ENCODE peak calls at places on chromosomes 11 and 22, in seven cellular contexts. E, W, J, Y, D, G and A are unnamed samples.

GRCh38 chr11:326842-327580 is 6.4 kb upstream of the IFITM3 start:
- DNase-seq in G (peak; percentile 93), Y (peak; percentile 97), E (peak; percentile 92), D (peak; percentile 14), J (no peak), W (peak; percentile 80), A (no peak)

GRCh38 chr11:42473116-42473515 is 838.7 kb upstream of the API5 start:
- DNase-seq in J (no peak), W (no peak), E (no peak), Y (no peak), D (peak; percentile 1), G (no peak), A (no peak)

GRCh38 chr11:16770016-16770415 is 31.6 kb downstream of the C11orf58 start:
- DNase-seq in E (no peak), D (peak; percentile 3), J (no peak), G (no peak), W (no peak), Y (peak; percentile 79), A (no peak)

GRCh38 chr11:24731554-24731953 is 234.7 kb downstream of the LUZP2 start:
- DNase-seq in E (no peak), D (no peak), J (no peak), G (no peak), Y (no peak), W (no peak), A (no peak)

GRCh38 chr11:130404727-130405126 is 23.7 kb downstream of the ADAMTS8 start:
- DNase-seq in D (no peak), E (no peak), Y (no peak), J (no peak), G (no peak), W (no peak), A (no peak)

GRCh38 chr11:45384711-45385241 is 98.6 kb upstream of the SYT13 start:
- DNase-seq in Y (no peak), D (no peak), J (no peak), W (no peak), G (no peak), E (peak; percentile 39), A (no peak)

GRCh38 chr22:27677895-27678458 is 123.6 kb downstream of the MN1 start:
- DNase-seq in G (no peak), J (no peak), D (no peak), E (no peak), W (no peak), Y (no peak), A (peak; percentile 79)

GRCh38 chr22:11627436-11627797 is 3900.6 kb upstream of the OR11H1 start:
- DNase-seq in G (no peak), W (no peak), Y (no peak), E (no peak), J (no peak), D (no peak), A (no peak)

GRCh38 chr11:85740464-85741400 is 54.7 kb upstream of the CCDC89 start:
- DNase-seq in Y (peak; percentile 31), J (no peak), E (no peak), W (no peak), G (no peak), D (no peak), A (peak; percentile 52)

GRCh38 chr11:58575377-58576020 is at the start of gene LPXN:
- DNase-seq in G (no peak), J (no peak), Y (no peak), D (no peak), E (no peak), W (no peak), A (no peak)

GRCh38 chr11:117180020-117180419 is 1.5 kb downstream of the SIDT2 start:
- DNase-seq in E (no peak), G (peak; percentile 62), D (peak; percentile 15), W (peak; percentile 24), J (no peak), Y (no peak), A (peak; percentile 20)

GRCh38 chr22:23850136-23850611 is 7.5 kb upstream of the SLC2A11 start:
- DNase-seq in G (no peak), D (no peak), W (peak; percentile 52), Y (no peak), E (no peak), J (no peak), A (no peak)

GRCh38 chr11:78752528-78752927 is 177.9 kb upstream of the NARS2 start:
- DNase-seq in D (no peak), W (no peak), E (no peak), Y (no peak), J (no peak), G (no peak), A (no peak)

GRCh38 chr11:124743050-124743449 is 3.3 kb downstream of the NRGN start:
- DNase-seq in Y (no peak), E (no peak), G (no peak), D (no peak), W (no peak), J (no peak), A (no peak)

GRCh38 chr11:130611791-130612251 is 163.4 kb downstream of the ADAMTS15 start:
- DNase-seq in Y (no peak), J (no peak), D (no peak), G (no peak), E (no peak), W (no peak), A (no peak)

GRCh38 chr11:29781268-29781667 is 235.6 kb downstream of the KCNA4 start:
- DNase-seq in G (no peak), D (no peak), E (no peak), W (no peak), Y (no peak), J (no peak), A (no peak)

GRCh38 chr22:48188211-48188845 is 1425.9 kb downstream of the TBC1D22A start:
- DNase-seq in E (no peak), J (no peak), W (no peak), G (no peak), Y (no peak), D (no peak), A (no peak)

GRCh38 chr11:83643115-83643514 is 356.9 kb upstream of the CCDC90B start:
- DNase-seq in G (no peak), D (no peak), E (no peak), W (no peak), J (no peak), Y (no peak), A (no peak)

GRCh38 chr11:10026514-10026913 is 267.5 kb downstream of the SBF2 start:
- DNase-seq in E (no peak), W (no peak), D (no peak), G (no peak), Y (no peak), J (no peak), A (no peak)

GRCh38 chr11:28343304-28344233 is 235.4 kb downstream of the METTL15 start:
- DNase-seq in W (peak; percentile 27), Y (no peak), D (no peak), G (no peak), E (no peak), J (no peak), A (no peak)

GRCh38 chr11:33179431-33179830 is 18.2 kb upstream of the CSTF3 start:
- DNase-seq in Y (no peak), D (no peak), J (no peak), E (no peak), G (no peak), W (no peak), A (no peak)

GRCh38 chr11:118820412-118821357 is 29.7 kb upstream of the DDX6 start:
- DNase-seq in Y (peak; percentile 93), W (peak; percentile 81), D (peak; percentile 31), J (no peak), E (peak; percentile 65), G (peak; percentile 96), A (no peak)

GRCh38 chr11:116851631-116852030 is 14.2 kb upstream of the APOA1 start:
- DNase-seq in W (no peak), J (no peak), D (no peak), G (no peak), E (no peak), Y (no peak), A (no peak)

GRCh38 chr11:73760066-73760679 is 701 bp downstream of the RAB6A start:
- DNase-seq in Y (no peak), G (peak; percentile 82), J (no peak), E (peak; percentile 87), W (peak; percentile 37), D (peak; percentile 69), A (no peak)

GRCh38 chr22:38715176-38715764 is 9.5 kb downstream of the GTPBP1 start:
- DNase-seq in J (no peak), Y (no peak), G (no peak), W (no peak), D (no peak), E (no peak), A (no peak)

GRCh38 chr22:42086051-42086450 is 4.5 kb downstream of the NDUFA6 start:
- DNase-seq in J (no peak), Y (no peak), E (no peak), W (no peak), D (no peak), G (no peak), A (no peak)
- H3K27ac ChIP-seq in J (no peak overlapping the region), Y (no peak overlapping the region), E (no peak overlapping the region), W (no peak overlapping the region), D (no peak overlapping the region), G (no peak overlapping the region), A (no peak overlapping the region)

GRCh38 chr22:19149047-19149883 is 827 bp downstream of the GSC2 start:
- DNase-seq in E (no peak), W (no peak), Y (no peak), D (peak; percentile 56), G (no peak), J (no peak), A (no peak)
- H3K4me3 ChIP-seq in E (peak overlapping the region; percentile 43), W (peak overlapping the region; percentile 43), Y (peak overlapping the region; percentile 39), D (no peak overlapping the region), G (no peak overlapping the region), J (peak overlapping the region; percentile 5), A (peak overlapping the region; percentile 38)

GRCh38 chr11:1879342-1879940 is 12.3 kb downstream of the PRR33 start:
- DNase-seq in Y (no peak), W (no peak), G (peak; percentile 64), J (no peak), E (peak; percentile 60), D (peak; percentile 17), A (no peak)

GRCh38 chr11:1882265-1883238 is 9.1 kb downstream of the PRR33 start:
- DNase-seq in W (peak; percentile 82), E (peak; percentile 85), J (peak; percentile 54), D (peak; percentile 97), G (peak; percentile 91), Y (peak; percentile 96), A (peak; percentile 2)

GRCh38 chr11:1879941-1880720 is 11.6 kb downstream of the PRR33 start:
- DNase-seq in D (peak; percentile 25), E (peak; percentile 88), W (no peak), J (no peak), G (peak; percentile 88), Y (no peak), A (no peak)

GRCh38 chr11:1881442-1882264 is 10.0 kb downstream of the PRR33 start:
- DNase-seq in E (peak; percentile 73), W (no peak), Y (no peak), D (no peak), J (no peak), G (peak; percentile 71), A (no peak)

GRCh38 chr11:1880746-1881441 is 10.8 kb downstream of the PRR33 start:
- DNase-seq in J (no peak), Y (no peak), W (no peak), D (peak; percentile 23), G (peak; percentile 54), E (peak; percentile 61), A (no peak)
- TF ChIP-seq POLR2AphosphoS5 in J (no peak), Y (no peak), W (no peak), D (no peak), G (no peak), E (no peak), A (no peak)

DNA sequence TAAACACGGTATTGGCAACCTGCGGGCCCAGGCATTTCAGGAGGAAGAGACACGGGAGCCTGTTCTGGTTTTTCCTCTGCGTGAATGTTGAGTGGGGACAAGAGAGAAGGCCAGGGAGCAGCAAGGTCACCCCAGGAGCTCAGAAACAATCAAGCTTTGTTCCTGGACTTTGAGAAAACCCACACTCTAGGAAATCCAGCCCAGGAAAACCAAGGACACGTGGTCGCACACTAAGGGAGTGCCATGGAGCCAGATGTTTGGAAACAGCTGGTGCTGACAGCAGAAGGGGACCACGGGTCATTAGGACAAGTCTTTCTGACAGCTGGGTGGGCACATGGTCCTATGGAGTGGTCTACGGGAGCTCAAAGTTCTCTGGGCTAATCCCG is 44.1 kb downstream of the MYH9 start:
- DNase-seq in Y (no peak), E (no peak), D (no peak), J (no peak), W (peak; percentile 71), G (no peak), A (no peak)
- H3K27ac ChIP-seq in Y (peak overlapping the region; percentile 95), E (peak overlapping the region; percentile 74), D (peak overlapping the region; percentile 98), J (no peak overlapping the region), W (peak overlapping the region; percentile 75), G (peak overlapping the region; percentile 98), A (no peak overlapping the region)